ENCODE peak calls at places on chromosome 12, in eight cellular contexts. A is adrenal gland, Z is H7, W is vagina, N is pancreas, L is endothelial cell of umbilical vein, Q is ascending aorta, H is hepatocyte. K is an unnamed sample.
A peak's percentile ranks its signal among the peaks of the same experiment; 100 is the strongest.

GRCh38 chr12:8562310-8562709 is 21.6 kb upstream of the CLEC4E start:
- DNase-seq in A (no peak), Z (no peak), W (no peak), N (no peak), L (no peak), Q (no peak), H (no peak), K (no peak)

GRCh38 chr12:110307372-110307771 is 26.3 kb downstream of the ATP2A2 start:
- DNase-seq in A (no peak), Z (no peak), W (no peak), N (no peak), L (no peak), Q (no peak), H (no peak), K (no peak)

GRCh38 chr12:92070054-92070863 is 75.4 kb downstream of the BTG1 start:
- DNase-seq in A (no peak), Z (no peak), W (no peak), N (peak; percentile 68), L (no peak), Q (no peak), H (peak; percentile 78), K (no peak)

GRCh38 chr12:71187379-71187778 is 29.6 kb upstream of the TSPAN8 start:
- DNase-seq in A (no peak), Z (no peak), W (no peak), N (no peak), L (no peak), Q (no peak), H (no peak), K (no peak)

GRCh38 chr12:3236345-3237153 is 159.4 kb downstream of the TSPAN9 start:
- DNase-seq in A (no peak), Z (peak; percentile 89), W (no peak), N (no peak), L (peak; percentile 67), Q (no peak), H (peak; percentile 86), K (peak; percentile 43)

GRCh38 chr12:111443586-111443985 is 37.9 kb downstream of the SH2B3 start:
- DNase-seq in A (peak; percentile 17), Z (peak; percentile 9), W (no peak), N (no peak), L (no peak), Q (peak; percentile 67), H (no peak), K (peak; percentile 48)

GRCh38 chr12:87348071-87348470 is 681.1 kb downstream of the C12orf50 start:
- DNase-seq in A (no peak), Z (no peak), W (no peak), N (no peak), L (no peak), Q (no peak), H (no peak), K (no peak)

GRCh38 chr12:92538970-92539749 is 163.6 kb upstream of the PLEKHG7 start:
- DNase-seq in A (no peak), Z (no peak), W (no peak), N (no peak), L (peak; percentile 95), Q (no peak), H (peak; percentile 26), K (peak; percentile 14)

GRCh38 chr12:78403136-78403535 is 461.4 kb upstream of the SYT1 start:
- DNase-seq in A (no peak), Z (no peak), W (no peak), N (no peak), L (no peak), Q (no peak), H (no peak), K (peak; percentile 18)

GRCh38 chr12:131860472-131861260 is 32.5 kb downstream of the MMP17 start:
- DNase-seq in A (no peak), Z (peak; percentile 84), W (no peak), N (no peak), L (peak; percentile 10), Q (no peak), H (peak; percentile 90), K (peak; percentile 89)

GRCh38 chr12:51240971-51241370 is 2.3 kb downstream of the DAZAP2 start:
- DNase-seq in A (no peak), Z (no peak), W (no peak), N (no peak), L (no peak), Q (no peak), H (no peak), K (no peak)

DNA sequence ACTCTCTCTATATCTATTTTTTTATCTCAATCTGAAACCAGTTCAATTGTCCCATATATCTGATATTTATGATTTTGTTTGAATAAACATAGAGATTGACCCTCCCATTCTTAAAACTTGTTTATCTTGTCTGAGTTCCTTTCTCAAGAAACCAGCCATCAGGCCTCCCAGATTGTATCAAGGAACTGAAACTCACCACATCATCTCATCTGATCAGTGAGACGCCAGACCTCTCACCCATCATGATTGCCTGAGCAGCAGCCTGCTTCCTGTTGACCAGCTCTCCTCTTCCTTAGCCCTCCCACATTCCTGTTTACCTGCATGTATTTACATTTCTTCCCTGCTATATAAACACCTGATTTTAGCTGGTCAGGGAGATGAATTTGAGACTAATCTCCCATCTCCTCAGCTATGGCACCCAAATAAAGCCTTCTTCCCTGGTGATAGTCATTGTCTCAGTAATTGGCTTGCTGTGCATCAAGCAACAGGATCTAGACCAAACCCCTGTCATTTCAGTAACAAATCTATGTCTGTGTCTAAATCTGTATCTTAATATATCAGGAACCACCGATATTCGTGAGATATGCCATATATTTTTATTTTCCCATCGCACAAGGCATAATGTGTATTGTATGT is 323.6 kb downstream of the TMTC2 start:
- DNase-seq in A (no peak), Z (no peak), W (no peak), N (no peak), L (no peak), Q (no peak), H (no peak), K (no peak)
- H3K27me3 ChIP-seq in A (no peaks in the 10 kb centered on the region), Z (no peaks in the 10 kb centered on the region), W (no peaks in the 10 kb centered on the region), N (no peaks in the 10 kb centered on the region), L (no peaks in the 10 kb centered on the region), Q (no peaks in the 10 kb centered on the region), H (no peaks in the 10 kb centered on the region), K (no peaks in the 10 kb centered on the region)

DNA sequence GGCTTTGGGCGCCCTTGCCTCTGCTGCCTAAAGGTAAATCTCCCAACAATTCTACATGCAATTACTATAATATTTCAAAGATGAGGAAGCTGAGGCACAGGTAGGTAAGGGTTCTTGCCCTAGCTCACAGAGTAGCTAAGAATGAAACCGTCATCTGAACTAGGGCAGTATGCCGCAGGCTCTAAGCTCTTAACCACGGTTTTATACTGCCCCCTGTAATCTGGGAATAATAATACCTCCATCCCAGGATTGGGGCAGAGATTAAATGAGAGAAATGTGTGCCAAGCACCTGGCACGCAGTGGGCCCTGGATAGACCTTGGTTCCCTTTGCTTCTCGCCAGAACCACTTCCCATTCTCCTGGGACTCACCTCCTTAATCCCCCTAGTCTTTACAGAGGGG is 1.5 kb upstream of the HRK start:
- DNase-seq in A (no peak), Z (peak; percentile 59), W (no peak), N (no peak), L (peak; percentile 45), Q (no peak), H (no peak), K (no peak)
- H3K27me3 ChIP-seq in A (peaks cover 50% of the 10 kb centered on the region), Z (peaks cover 55% of the 10 kb centered on the region), W (peaks cover 11% of the 10 kb centered on the region), N (peaks cover 35% of the 10 kb centered on the region), L (peaks cover 46% of the 10 kb centered on the region), Q (peaks cover 12% of the 10 kb centered on the region), H (peaks cover 71% of the 10 kb centered on the region), K (peaks cover 47% of the 10 kb centered on the region)

DNA sequence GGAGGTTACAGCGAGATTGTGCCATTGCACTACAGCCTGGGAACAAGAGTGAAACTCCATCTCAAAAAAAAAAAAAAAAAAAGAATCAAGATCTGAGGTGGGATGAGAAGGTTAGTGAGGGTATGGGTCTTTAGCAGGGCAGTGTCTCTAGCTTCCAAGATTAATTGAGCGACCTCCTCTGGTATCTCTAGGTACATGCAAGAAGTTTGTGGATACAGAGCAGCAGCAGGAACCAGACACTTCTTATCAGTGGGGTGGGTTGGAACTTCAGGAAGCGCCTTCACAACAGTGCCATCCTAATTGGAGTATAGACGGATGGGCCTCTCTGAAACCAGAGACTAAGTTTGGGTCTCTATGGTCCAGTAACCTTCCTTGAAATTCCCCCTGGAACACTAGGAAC is 51.9 kb upstream of the CISTR start:
- DNase-seq in A (no peak), Z (no peak), W (no peak), N (no peak), L (no peak), Q (no peak), H (no peak), K (no peak)
- H3K27me3 ChIP-seq in A (peaks cover 17% of the 10 kb centered on the region), Z (no peaks in the 10 kb centered on the region), W (no peaks in the 10 kb centered on the region), N (peaks cover 3% of the 10 kb centered on the region), L (peaks cover 21% of the 10 kb centered on the region), Q (no peaks in the 10 kb centered on the region), H (peaks cover 21% of the 10 kb centered on the region), K (no peaks in the 10 kb centered on the region)

GRCh38 chr12:25960176-25960575 is 1.7 kb downstream of the RASSF8 start:
- DNase-seq in A (peak; percentile 48), Z (peak; percentile 43), W (no peak), N (no peak), L (peak; percentile 46), Q (no peak), H (peak; percentile 48), K (peak; percentile 51)

GRCh38 chr12:25960926-25961325 is 2.4 kb downstream of the RASSF8 start:
- DNase-seq in A (no peak), Z (no peak), W (no peak), N (no peak), L (no peak), Q (no peak), H (no peak), K (no peak)

GRCh38 chr12:25957898-25958253 is 606 bp upstream of the RASSF8 start:
- DNase-seq in A (peak; percentile 69), Z (no peak), W (no peak), N (no peak), L (peak; percentile 93), Q (peak; percentile 79), H (no peak), K (peak; percentile 68)

GRCh38 chr12:25959069-25959961 is 833 bp downstream of the RASSF8 start:
- DNase-seq in A (peak; percentile 64), Z (peak; percentile 33), W (no peak), N (peak; percentile 61), L (peak; percentile 71), Q (peak; percentile 86), H (peak; percentile 76), K (peak; percentile 65)

DNA sequence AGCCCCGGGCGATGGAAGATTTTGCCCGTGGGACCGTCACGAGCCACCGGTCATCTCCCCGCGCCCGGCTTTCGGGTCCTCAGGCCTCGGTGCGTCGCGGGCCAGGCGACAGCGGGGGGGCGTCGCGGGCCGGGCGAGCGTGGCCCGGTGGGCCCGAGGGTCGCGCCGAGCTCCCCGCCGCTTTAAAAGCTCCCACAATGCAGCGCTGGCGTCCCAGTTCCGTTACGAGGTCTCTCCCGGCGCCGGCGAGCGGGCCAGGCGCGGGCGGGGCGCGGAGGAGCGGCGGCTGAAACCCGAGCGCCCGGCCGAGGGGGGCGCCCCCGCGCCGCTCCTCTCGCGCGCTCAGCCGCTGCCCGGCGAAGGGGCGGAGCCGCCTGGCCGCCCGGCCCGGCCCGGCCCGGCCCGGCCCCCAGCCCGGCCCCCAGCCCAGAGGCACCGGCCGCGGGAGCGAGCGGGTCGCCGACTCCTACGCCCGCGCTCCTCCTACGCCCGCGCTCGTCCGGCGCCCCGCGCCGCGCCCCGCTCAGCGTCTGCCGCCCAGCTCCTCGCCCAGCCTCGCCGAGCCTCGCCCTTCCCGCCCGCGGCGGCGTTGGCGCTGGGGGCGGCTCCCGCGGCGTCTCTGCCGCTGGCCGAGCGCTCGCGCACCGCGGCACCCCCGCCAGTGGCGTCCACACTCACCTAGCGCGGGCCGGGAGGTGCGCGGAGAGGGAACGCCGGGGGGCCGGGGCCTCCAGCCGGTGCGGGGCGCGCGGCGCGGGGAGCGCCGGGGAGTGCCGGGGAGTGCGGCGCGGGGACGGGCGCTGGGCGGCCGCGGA is at the start of gene RASSF8:
- DNase-seq in A (peak; percentile 76), Z (peak; percentile 94), W (no peak), N (peak; percentile 84), L (peak; percentile 74), Q (peak; percentile 81), H (peak; percentile 93), K (peak; percentile 82)
- H3K27me3 ChIP-seq in A (no peaks in the 10 kb centered on the region), Z (no peaks in the 10 kb centered on the region), W (no peaks in the 10 kb centered on the region), N (no peaks in the 10 kb centered on the region), L (no peaks in the 10 kb centered on the region), Q (no peaks in the 10 kb centered on the region), H (no peaks in the 10 kb centered on the region), K (no peaks in the 10 kb centered on the region)

GRCh38 chr12:153080-153746 is 60.7 kb downstream of the SLC6A12 start:
- DNase-seq in A (peak; percentile 47), Z (peak; percentile 95), W (no peak), N (no peak), L (peak; percentile 29), Q (no peak), H (peak; percentile 89), K (peak; percentile 70)
- H3K27me3 ChIP-seq in A (no peaks in the 10 kb centered on the region), Z (no peaks in the 10 kb centered on the region), W (no peaks in the 10 kb centered on the region), N (no peaks in the 10 kb centered on the region), L (no peaks in the 10 kb centered on the region), Q (no peaks in the 10 kb centered on the region), H (no peaks in the 10 kb centered on the region), K (peaks cover 2% of the 10 kb centered on the region)

K was measured in MG63.